ENCODE peak calls at places on chromosomes 13 and 19, in six cellular contexts. Y is heart right ventricle, X is neural progenitor cell, J is tibial artery, P is IMR-90, F is H1. Q is an unnamed sample. For H3K4me1, the result is how much of the 10 kb centered on the place peaks cover.

GRCh38 chr19:290539-291521 is at the start of gene PLPP2:
- DNase-seq in P (no peak), X (peak), F (peak), Y (no peak), J (peak), Q (peak)

GRCh38 chr19:15393963-15394362 is 14.4 kb upstream of the AKAP8 start:
- DNase-seq in X (no peak), J (no peak), P (peak), Y (no peak), F (no peak), Q (no peak)

GRCh38 chr13:73900591-73900990 is 233.6 kb downstream of the KLF12 start:
- DNase-seq in X (no peak), J (no peak), Y (no peak), F (no peak), P (no peak), Q (no peak)

GRCh38 chr13:46561691-46562090 is 8.7 kb downstream of the LRCH1 start:
- DNase-seq in Y (no peak), X (no peak), F (no peak), J (no peak), P (peak), Q (no peak)

GRCh38 chr13:76854894-76855293 is 31.3 kb downstream of the KCTD12 start:
- DNase-seq in X (no peak), P (peak), F (no peak), J (no peak), Y (no peak), Q (no peak)

GRCh38 chr13:67075239-67075638 is 154.9 kb downstream of the PCDH9 start:
- DNase-seq in J (no peak), Y (no peak), X (no peak), F (no peak), P (peak), Q (no peak)

GRCh38 chr19:35142531-35143230 is 374 bp upstream of the FXYD7 start:
- DNase-seq in J (no peak), X (peak), Y (peak), P (no peak), F (peak), Q (no peak)

GRCh38 chr13:111099292-111099691 is 15.8 kb upstream of the ARHGEF7 start:
- DNase-seq in J (no peak), F (no peak), Y (no peak), P (no peak), X (no peak), Q (no peak)

GRCh38 chr19:51887522-51888498 is at the start of gene ZNF577:
- DNase-seq in X (peak), J (peak), Y (peak), F (peak), P (peak), Q (peak)

GRCh38 chr19:44905437-44906160 is at the start of gene APOE:
- DNase-seq in F (peak), P (no peak), Y (no peak), J (no peak), X (peak), Q (no peak)

GRCh38 chr13:43815204-43815603 is 28.4 kb upstream of the ENOX1 start:
- DNase-seq in F (no peak), P (peak), X (no peak), Y (no peak), J (no peak), Q (no peak)

GRCh38 chr13:30978981-30979956 is 46.8 kb downstream of the TEX26 start:
- DNase-seq in Y (peak), X (peak), F (peak), P (no peak), J (no peak), Q (no peak)

GRCh38 chr19:57241181-57241580 is 749 bp downstream of the ZNF805 start:
- DNase-seq in X (no peak), Y (no peak), F (no peak), P (peak), J (no peak), Q (no peak)

GRCh38 chr13:94325660-94326059 is 153.8 kb downstream of the DCT start:
- DNase-seq in X (no peak), Y (no peak), P (peak), J (no peak), F (no peak), Q (no peak)

GRCh38 chr13:51519839-51520238 is 64.4 kb upstream of the WDFY2 start:
- DNase-seq in F (no peak), P (peak), Y (no peak), J (no peak), X (no peak), Q (no peak)

GRCh38 chr13:99339736-99340392 is 32.7 kb upstream of the GPR183 start:
- DNase-seq in Y (no peak), F (peak), X (no peak), P (peak), J (no peak), Q (no peak)

GRCh38 chr19:12788682-12789097 is 2.6 kb upstream of the JUNB start:
- DNase-seq in X (peak), P (peak), J (peak), Y (peak), F (no peak), Q (peak)

GRCh38 chr19:30691767-30692516 is 319.8 kb downstream of the ZNF536 start:
- DNase-seq in J (no peak), P (no peak), X (no peak), F (no peak), Y (no peak), Q (no peak)

GRCh38 chr19:53365899-53366493 is 491 bp downstream of the ZNF525 start:
- DNase-seq in Y (peak), F (no peak), P (no peak), J (no peak), X (peak), Q (peak)

GRCh38 chr19:49020931-49021895 is 2.9 kb downstream of the CGB3 start:
- DNase-seq in J (no peak), Y (no peak), X (no peak), P (peak), F (no peak), Q (no peak)

GRCh38 chr13:42039457-42039945 is 8.9 kb upstream of the DGKH start:
- DNase-seq in X (no peak), F (no peak), J (no peak), P (no peak), Y (no peak), Q (no peak)

GRCh38 chr19:6947745-6948144 is 60.4 kb downstream of the ADGRE1 start:
- DNase-seq in F (no peak), J (no peak), X (no peak), P (no peak), Y (no peak), Q (no peak)

GRCh38 chr13:21047087-21047486 is 14.3 kb downstream of the LATS2 start:
- DNase-seq in X (no peak), J (no peak), F (peak), P (no peak), Y (no peak), Q (no peak)

GRCh38 chr19:8174706-8175105 is 25.3 kb upstream of the FBN3 start:
- DNase-seq in P (peak), F (no peak), X (no peak), Y (no peak), J (no peak), Q (no peak)

GRCh38 chr19:11693505-11694499 is 44.9 kb downstream of the ZNF823 start:
- DNase-seq in Y (no peak), J (no peak), X (peak), F (peak), P (peak), Q (no peak)

GRCh38 chr19:4732680-4733114 is 9.1 kb upstream of the DPP9 start:
- DNase-seq in Y (no peak), F (peak), J (no peak), X (peak), P (peak), Q (peak)

GRCh38 chr19:5663904-5664303 is 16.4 kb downstream of the MICOS13 start:
- DNase-seq in J (no peak), Y (no peak), P (no peak), F (no peak), X (no peak), Q (no peak)

DNA sequence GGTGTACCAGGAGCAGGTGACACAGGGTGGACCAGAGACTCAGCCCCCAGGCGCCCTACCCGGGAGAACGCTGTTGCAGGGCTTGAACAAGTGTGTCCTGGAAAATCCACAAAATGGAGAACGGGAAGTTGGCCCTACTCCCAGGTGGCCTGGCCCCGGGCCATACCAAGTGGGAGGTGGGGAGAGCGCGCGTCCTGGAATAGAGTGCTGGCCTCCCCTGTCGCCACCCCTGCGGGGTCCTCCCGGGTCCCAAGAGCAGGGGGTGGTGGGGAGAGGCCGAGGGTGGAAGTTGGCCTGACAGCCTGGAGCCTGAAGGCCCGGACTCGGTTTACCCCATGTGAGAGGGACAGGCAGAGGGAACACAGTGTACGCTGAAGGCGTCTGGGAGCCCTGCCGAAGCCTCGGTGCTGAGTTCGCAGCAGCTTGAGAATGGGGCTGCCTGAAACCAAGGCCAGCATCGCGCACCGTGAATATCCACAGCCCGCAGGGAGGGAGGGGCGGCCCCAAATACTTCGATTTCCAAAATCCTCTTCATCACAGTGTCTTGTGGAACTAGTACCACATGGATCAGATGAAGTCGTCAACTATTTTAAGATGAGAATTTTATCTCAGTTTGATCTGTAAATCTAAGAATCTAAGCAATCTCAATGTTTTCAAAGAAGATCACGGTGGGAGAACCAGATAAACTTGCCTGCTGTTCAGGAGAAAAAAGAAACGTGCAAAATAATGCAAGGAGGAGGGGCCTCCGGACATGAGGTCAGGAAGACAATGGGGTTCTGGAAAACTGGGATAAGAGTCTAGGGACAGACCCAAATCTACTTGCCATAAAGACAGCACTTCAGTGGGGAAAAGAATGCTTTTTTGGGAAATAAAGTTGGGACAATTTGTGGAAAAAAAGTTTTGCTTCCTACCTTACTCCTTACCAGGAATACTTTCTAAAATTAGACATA is 10.4 kb upstream of the KLF16 start:
- DNase-seq in F (no peak), Y (peak), X (no peak), P (no peak), J (peak), Q (no peak)
- H3K4me1 ChIP-seq in F (under half), Y (under half), X (under half), P (under half), J (under half), Q (under half)

DNA sequence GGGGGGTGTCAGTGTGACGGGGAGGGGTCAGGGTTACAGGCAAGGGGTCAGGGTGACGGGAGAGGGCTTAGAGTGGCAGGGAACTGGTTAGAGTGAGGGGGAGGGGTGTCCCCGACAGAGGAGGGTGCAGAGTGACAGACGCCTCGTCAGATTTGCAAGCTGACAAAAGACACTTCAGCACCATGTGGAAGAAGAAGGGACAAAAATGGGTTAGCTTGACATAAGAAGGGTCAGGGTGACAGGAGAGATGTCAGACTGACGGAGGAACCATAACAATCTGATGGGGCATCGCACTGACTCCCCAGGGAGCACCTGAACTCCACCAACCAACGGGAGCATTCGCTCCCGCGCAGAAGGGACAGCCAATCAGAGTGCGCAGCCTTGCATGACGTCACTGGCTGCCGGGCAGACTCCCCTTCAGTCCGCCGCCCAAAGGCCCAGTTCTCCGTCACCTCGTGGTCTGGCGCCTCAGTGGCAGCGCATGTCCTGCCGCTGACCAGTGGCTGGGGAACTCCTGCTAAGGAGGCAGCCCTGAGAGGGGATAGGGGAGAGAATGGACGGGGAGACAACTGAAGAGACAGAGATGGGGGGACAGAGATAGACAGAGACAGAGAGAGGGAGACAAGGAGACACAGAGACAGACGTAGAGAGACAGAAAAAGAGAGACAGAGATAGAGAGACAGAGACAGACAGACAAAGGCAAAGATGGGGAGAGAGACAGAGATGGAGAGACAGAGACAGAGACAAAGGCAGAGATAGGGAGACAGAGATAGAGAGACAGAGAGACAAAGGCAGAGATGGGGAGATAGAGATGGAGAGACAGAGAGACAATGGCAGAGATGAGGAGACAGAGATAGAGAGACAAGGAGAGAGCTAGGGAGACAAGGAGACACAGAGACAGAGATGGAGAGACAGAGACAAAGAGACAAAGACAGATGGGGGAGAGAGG is 30.2 kb downstream of the C19orf81 start:
- DNase-seq in Y (peak), P (peak), F (peak), X (peak), J (peak), Q (peak)
- H3K4me3 ChIP-seq in Y (no peak), P (no peak), F (no peak), X (no peak), J (no peak), Q (no peak)

GRCh38 chr13:109884462-109884861 is 98.1 kb upstream of the IRS2 start:
- DNase-seq in Y (no peak), J (no peak), P (no peak), F (no peak), X (no peak), Q (no peak)
- TF ChIP-seq CTCF in Y (no peak), J (no peak), P (no peak), F (no peak), X (no peak), Q (no peak)

DNA sequence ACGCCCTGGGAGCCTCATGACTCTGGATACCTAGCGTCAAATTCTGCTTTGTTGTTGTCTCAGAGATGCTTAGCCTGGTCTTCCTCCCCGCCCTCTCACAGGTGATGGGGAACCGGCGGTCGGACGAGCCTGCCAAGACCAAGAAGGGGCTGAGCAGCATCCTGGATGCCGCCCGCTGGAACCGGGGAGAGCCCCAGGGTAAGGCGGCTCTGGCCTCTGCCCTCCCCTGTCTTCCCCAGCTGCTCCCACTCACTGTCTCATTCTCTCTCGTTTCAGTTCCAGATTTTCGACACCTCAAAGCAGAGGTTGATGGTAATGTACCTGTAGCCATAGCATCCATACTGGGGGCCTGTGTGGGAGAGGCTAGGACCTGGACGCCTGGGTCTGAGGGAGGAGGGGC is 11.4 kb downstream of the ARHGEF1 start:
- DNase-seq in Y (no peak), F (no peak), J (no peak), P (no peak), X (no peak), Q (no peak)
- H3K4me1 ChIP-seq in Y (under half), F (under half), J (under half), P (under half), X (under half), Q (under half)

Q was measured in lung.